ENCODE peak calls at places on chromosome 2, in six cellular contexts. Y, Z, J, O, R and X are unnamed samples.
A peak's percentile ranks its signal among the peaks of the same experiment; 100 is the strongest.

GRCh38 chr2:218285604-218286003 is 6.7 kb downstream of the TMBIM1 start:
- DNase-seq in Z (no peak), O (peak; percentile 44), Y (no peak), R (no peak), J (no peak), X (no peak)

GRCh38 chr2:199469514-199470360 is 12.0 kb upstream of the SATB2 start:
- DNase-seq in Z (no peak), Y (no peak), R (no peak), J (no peak), O (peak; percentile 17), X (no peak)

GRCh38 chr2:20135631-20136050 is 84.2 kb upstream of the LAPTM4A start:
- DNase-seq in O (no peak), Y (peak; percentile 53), J (no peak), R (peak; percentile 62), Z (no peak), X (peak; percentile 57)

GRCh38 chr2:189657867-189658266 is 3.4 kb upstream of the ASNSD1 start:
- DNase-seq in Y (no peak), R (no peak), Z (no peak), O (peak; percentile 37), J (no peak), X (peak; percentile 59)

GRCh38 chr2:152406836-152407161 is 71.8 kb downstream of the FMNL2 start:
- DNase-seq in J (no peak), O (no peak), Y (no peak), Z (no peak), R (no peak), X (no peak)

GRCh38 chr2:134181219-134181618 is 72.7 kb upstream of the MGAT5 start:
- DNase-seq in Y (peak; percentile 14), Z (no peak), R (peak; percentile 4), J (no peak), O (peak; percentile 45), X (no peak)

GRCh38 chr2:12931211-12931844 is 214.6 kb downstream of the TRIB2 start:
- DNase-seq in J (no peak), Z (no peak), Y (peak; percentile 71), O (no peak), R (peak; percentile 25), X (peak; percentile 4)

GRCh38 chr2:241808051-241808450 is 942 bp upstream of the NEU4 start:
- DNase-seq in J (no peak), R (no peak), Y (no peak), Z (no peak), O (no peak), X (no peak)

GRCh38 chr2:20563833-20564232 is 87.1 kb downstream of the HS1BP3 start:
- DNase-seq in O (no peak), J (no peak), R (no peak), Y (no peak), Z (no peak), X (no peak)

GRCh38 chr2:190088917-190089316 is 26.4 kb upstream of the MSTN start:
- DNase-seq in R (peak; percentile 69), J (no peak), O (no peak), Z (no peak), Y (peak; percentile 61), X (peak; percentile 52)

GRCh38 chr2:144078802-144079386 is 441.0 kb downstream of the ZEB2 start:
- DNase-seq in O (no peak), Y (no peak), R (no peak), J (no peak), Z (no peak), X (no peak)